ENCODE peak calls at places on chromosomes 5 and 9, in ten cellular contexts. J is Peyer's patch; G is fibroblast of lung; T is HCEC 1CT; V is AG08396; D is CD8-positive, alpha-beta memory T cell; E is germinal center; K is activated gamma-delta T cell treated with Interleukin-2 at 50 U/mL for 16 hours; P is pulmonary artery endothelial cell; A is substantia nigra. M is an unnamed sample.

GRCh38 chr9:120928015-120928719 is 1.6 kb upstream of the TRAF1 start:
- DNase-seq in E (no peak), T (no peak), V (no peak), J (peak), G (no peak), A (no peak), P (no peak), D (peak), K (peak), M (peak)

GRCh38 chr9:114798793-114799427 is 6.9 kb downstream of the TNFSF15 start:
- DNase-seq in A (no peak), G (no peak), D (no peak), E (no peak), K (no peak), P (no peak), J (no peak), T (no peak), V (no peak), M (no peak)

GRCh38 chr5:155631116-155631515 is 617.6 kb downstream of the KIF4B start:
- DNase-seq in K (no peak), A (no peak), D (no peak), G (peak), T (no peak), P (no peak), E (no peak), V (no peak), J (no peak), M (no peak)

GRCh38 chr5:111887706-111888105 is 130.7 kb upstream of the NREP start:
- DNase-seq in D (no peak), K (no peak), E (no peak), V (no peak), A (no peak), P (no peak), G (no peak), J (no peak), T (no peak), M (no peak)

GRCh38 chr5:50751064-50751657 is 84.7 kb downstream of the PARP8 start:
- DNase-seq in G (peak), A (no peak), P (no peak), T (peak), V (peak), E (peak), K (peak), D (peak), J (no peak), M (no peak)

GRCh38 chr5:132057498-132058255 is 2.8 kb upstream of the IL3 start:
- DNase-seq in G (no peak), J (peak), E (no peak), K (no peak), V (no peak), A (no peak), P (no peak), T (no peak), D (no peak), M (peak)

GRCh38 chr5:68285857-68286611 is 70.5 kb downstream of the PIK3R1 start:
- DNase-seq in G (peak), K (no peak), V (peak), T (peak), E (peak), J (no peak), P (no peak), A (no peak), D (no peak), M (no peak)

GRCh38 chr9:138074516-138074915 is 196.9 kb downstream of the CACNA1B start:
- DNase-seq in V (no peak), T (no peak), G (no peak), E (no peak), A (no peak), J (peak), D (no peak), P (no peak), K (no peak), M (peak)

GRCh38 chr5:179623906-179624741 is 653 bp upstream of the HNRNPH1 start:
- DNase-seq in T (peak), A (no peak), J (no peak), V (peak), G (peak), E (peak), D (peak), K (peak), P (no peak), M (no peak)

GRCh38 chr9:37753489-37754190 is at the start of gene TRMT10B:
- DNase-seq in D (peak), T (peak), K (peak), P (peak), E (peak), J (peak), A (peak), V (peak), G (peak), M (peak)

GRCh38 chr9:96505316-96505991 is 55.5 kb downstream of the HABP4 start:
- DNase-seq in A (no peak), T (no peak), P (no peak), V (no peak), J (no peak), E (no peak), G (no peak), K (no peak), D (no peak), M (no peak)

GRCh38 chr9:9799287-9799686 is 813.5 kb downstream of the PTPRD start:
- DNase-seq in T (no peak), G (no peak), P (no peak), D (no peak), E (no peak), J (no peak), K (no peak), V (no peak), A (no peak), M (no peak)

GRCh38 chr9:93479726-93480125 is 26.3 kb upstream of the FAM120AOS start:
- DNase-seq in E (no peak), A (no peak), G (no peak), V (no peak), K (no peak), P (no peak), D (no peak), T (no peak), J (no peak), M (no peak)

GRCh38 chr5:66518753-66519152 is 77.4 kb upstream of the MAST4 start:
- DNase-seq in P (peak), G (peak), A (no peak), V (no peak), K (no peak), T (no peak), D (no peak), E (no peak), J (no peak), M (no peak)

GRCh38 chr5:117425163-117425562 is 850.5 kb upstream of the SEMA6A start:
- DNase-seq in P (no peak), J (no peak), A (no peak), G (no peak), E (no peak), T (no peak), V (no peak), D (no peak), K (no peak), M (no peak)

GRCh38 chr5:78813906-78814518 is 165.4 kb upstream of the LHFPL2 start:
- DNase-seq in K (no peak), T (no peak), P (no peak), D (no peak), V (no peak), G (peak), J (no peak), E (no peak), A (no peak), M (no peak)

GRCh38 chr5:160508780-160509361 is 87.2 kb downstream of the PTTG1 start:
- DNase-seq in A (peak), T (peak), V (peak), J (peak), K (peak), G (peak), E (peak), P (peak), D (peak), M (peak)

GRCh38 chr5:52988335-52989024 is 672 bp upstream of the ITGA2 start:
- DNase-seq in V (no peak), D (no peak), T (no peak), A (no peak), P (no peak), E (no peak), G (no peak), K (no peak), J (no peak), M (no peak)

M was measured in stomach.